ENCODE peak calls at places on chromosomes 2 and 18, in six cellular contexts. G is cardiac muscle cell; T is naive B cell; L is ELF-1; W is Kasumi-1; B is activated CD8-positive, alpha-beta T cell treated with anti-CD3 and anti-CD28 coated beads for 36 hours. U is an unnamed sample.

GRCh38 chr18:48229445-48230052 is 179.6 kb downstream of the ZBTB7C start:
- DNase-seq in W (no peak), G (no peak), T (no peak), B (no peak), L (no peak), U (no peak)

GRCh38 chr18:25047983-25048382 is 304.0 kb downstream of the ZNF521 start:
- DNase-seq in G (no peak), W (no peak), L (peak), T (no peak), B (no peak), U (no peak)

GRCh38 chr2:233199870-233200269 is 51.6 kb upstream of the ATG16L1 start:
- DNase-seq in B (no peak), W (peak), L (no peak), T (no peak), G (no peak), U (peak)

GRCh38 chr18:61833387-61833786 is 59.4 kb downstream of the RNF152 start:
- DNase-seq in L (no peak), T (peak), W (peak), B (no peak), G (no peak), U (peak)

GRCh38 chr2:163347982-163348842 is 387.6 kb downstream of the FIGN start:
- DNase-seq in L (peak), W (peak), G (peak), T (peak), B (no peak), U (no peak)

GRCh38 chr2:190470256-190470826 is 62.2 kb downstream of the MFSD6 start:
- DNase-seq in L (no peak), B (no peak), G (no peak), W (no peak), T (no peak), U (no peak)

GRCh38 chr2:143545643-143546275 is 416.5 kb downstream of the ARHGAP15 start:
- DNase-seq in W (no peak), L (no peak), T (no peak), G (no peak), B (no peak), U (no peak)

GRCh38 chr18:43271593-43272432 is 5.5 kb downstream of the SYT4 start:
- DNase-seq in B (peak), W (peak), T (peak), L (peak), G (peak), U (peak)

GRCh38 chr2:109707281-109708147 is 86.6 kb upstream of the RGPD5 start:
- DNase-seq in L (no peak), G (no peak), T (no peak), B (no peak), W (no peak), U (no peak)

GRCh38 chr2:226915846-226916360 is 80.0 kb downstream of the RHBDD1 start:
- DNase-seq in W (no peak), T (no peak), G (no peak), B (no peak), L (no peak), U (no peak)

GRCh38 chr2:95334916-95335641 is 37.9 kb downstream of the KCNIP3 start:
- DNase-seq in T (no peak), G (no peak), L (no peak), B (no peak), W (no peak), U (no peak)

GRCh38 chr2:163604941-163605555 is 130.8 kb downstream of the FIGN start:
- DNase-seq in W (no peak), T (no peak), L (no peak), B (no peak), G (no peak), U (no peak)

GRCh38 chr2:55743583-55743982 is 49.9 kb upstream of the PNPT1 start:
- DNase-seq in T (no peak), W (no peak), G (no peak), L (no peak), B (no peak), U (peak)

GRCh38 chr18:44149706-44150105 is 531.0 kb upstream of the SETBP1 start:
- DNase-seq in B (no peak), W (no peak), G (no peak), T (no peak), L (no peak), U (no peak)

GRCh38 chr2:68057658-68058396 is 5.0 kb downstream of the C1D start:
- DNase-seq in W (no peak), G (no peak), L (no peak), T (no peak), B (no peak), U (no peak)

GRCh38 chr2:118945921-118946320 is 3.9 kb downstream of the MARCO start:
- DNase-seq in L (no peak), T (no peak), G (no peak), W (peak), B (no peak), U (no peak)

GRCh38 chr2:47065771-47066380 is 89.2 kb downstream of the STPG4 start:
- DNase-seq in G (peak), L (peak), T (no peak), B (no peak), W (no peak), U (no peak)

GRCh38 chr2:168145011-168145410 is 102.4 kb downstream of the STK39 start:
- DNase-seq in B (no peak), L (no peak), G (peak), T (no peak), W (no peak), U (no peak)

GRCh38 chr18:41917199-41917598 is 37.8 kb upstream of the PIK3C3 start:
- DNase-seq in B (no peak), W (no peak), G (no peak), T (no peak), L (no peak), U (no peak)

GRCh38 chr2:46569061-46569560 is 89.7 kb downstream of the TMEM247 start:
- DNase-seq in W (peak), B (no peak), G (peak), T (peak), L (no peak), U (peak)

GRCh38 chr2:21757805-21758204 is 634.0 kb downstream of the TDRD15 start:
- DNase-seq in B (no peak), G (no peak), W (no peak), T (no peak), L (peak), U (no peak)

GRCh38 chr18:23226386-23226785 is 91.1 kb downstream of the CABLES1 start:
- DNase-seq in T (no peak), L (no peak), B (no peak), W (no peak), G (no peak), U (peak)

GRCh38 chr18:69400253-69400975 is at the start of gene DOK6:
- DNase-seq in T (no peak), G (peak), L (peak), B (peak), W (peak), U (no peak)

GRCh38 chr18:8709248-8710059 is 4.1 kb downstream of the MTCL1 start:
- DNase-seq in B (no peak), G (no peak), T (no peak), L (no peak), W (no peak), U (no peak)

GRCh38 chr18:62245699-62246098 is 58.6 kb downstream of the RELCH start:
- DNase-seq in W (peak), T (no peak), L (no peak), G (no peak), B (no peak), U (no peak)